ENCODE peak calls at places on chromosomes 11 and 22, in nine cellular contexts. N, E, M, D, C, X, R, A and J are unnamed samples.

GRCh38 chr11:118928870-118929495 is 3.3 kb upstream of the BCL9L start:
- DNase-seq in N (peak; percentile 65), E (no peak), M (no peak), D (peak; percentile 86), C (peak; percentile 64), X (peak; percentile 65), R (no peak), A (peak; percentile 47), J (no peak)

GRCh38 chr11:88420165-88420781 is 82.7 kb upstream of the CTSC start:
- DNase-seq in N (peak; percentile 23), E (peak; percentile 99), M (peak; percentile 41), D (no peak), C (peak; percentile 86), X (peak; percentile 99), R (no peak), A (peak; percentile 96), J (no peak)

GRCh38 chr22:48576333-48577013 is 1251.2 kb downstream of the BRD1 start:
- DNase-seq in N (no peak), E (no peak), M (no peak), D (no peak), C (no peak), X (no peak), R (peak; percentile 72), A (no peak), J (peak; percentile 45)

GRCh38 chr11:3984896-3985295 is 109.7 kb upstream of the RRM1 start:
- DNase-seq in N (no peak), E (no peak), M (no peak), D (no peak), C (peak; percentile 53), X (no peak), R (no peak), A (no peak), J (no peak)

GRCh38 chr11:73717136-73717535 is 43.7 kb downstream of the RAB6A start:
- DNase-seq in N (no peak), E (no peak), M (no peak), D (no peak), C (no peak), X (no peak), R (no peak), A (no peak), J (no peak)

GRCh38 chr11:96267490-96268010 is 75.4 kb downstream of the MAML2 start:
- DNase-seq in N (no peak), E (no peak), M (no peak), D (no peak), C (no peak), X (peak; percentile 26), R (no peak), A (no peak), J (no peak)

GRCh38 chr11:68904458-68904847 is 762 bp downstream of the IGHMBP2 start:
- DNase-seq in N (peak; percentile 39), E (no peak), M (no peak), D (no peak), C (peak; percentile 11), X (peak; percentile 39), R (no peak), A (no peak), J (no peak)

GRCh38 chr22:44185237-44186120 is 4.8 kb downstream of the PARVG start:
- DNase-seq in N (no peak), E (no peak), M (no peak), D (no peak), C (no peak), X (no peak), R (no peak), A (no peak), J (no peak)

GRCh38 chr11:40129276-40129675 is 1330.2 kb downstream of the LRRC4C start:
- DNase-seq in N (no peak), E (no peak), M (no peak), D (no peak), C (no peak), X (peak; percentile 4), R (no peak), A (no peak), J (no peak)

GRCh38 chr11:108818971-108819370 is 154.1 kb downstream of the DDX10 start:
- DNase-seq in N (no peak), E (no peak), M (no peak), D (no peak), C (peak; percentile 35), X (no peak), R (no peak), A (no peak), J (no peak)

GRCh38 chr11:70302086-70302752 is 31.7 kb downstream of the PPFIA1 start:
- DNase-seq in N (no peak), E (no peak), M (no peak), D (no peak), C (no peak), X (no peak), R (no peak), A (no peak), J (no peak)

GRCh38 chr11:133078591-133079179 is 453.6 kb downstream of the OPCML start:
- DNase-seq in N (no peak), E (no peak), M (no peak), D (no peak), C (peak; percentile 43), X (peak; percentile 48), R (peak; percentile 72), A (peak; percentile 37), J (no peak)

GRCh38 chr22:23523746-23524145 is 56.3 kb downstream of the IGLL1 start:
- DNase-seq in N (no peak), E (no peak), M (no peak), D (no peak), C (no peak), X (no peak), R (no peak), A (no peak), J (no peak)

DNA sequence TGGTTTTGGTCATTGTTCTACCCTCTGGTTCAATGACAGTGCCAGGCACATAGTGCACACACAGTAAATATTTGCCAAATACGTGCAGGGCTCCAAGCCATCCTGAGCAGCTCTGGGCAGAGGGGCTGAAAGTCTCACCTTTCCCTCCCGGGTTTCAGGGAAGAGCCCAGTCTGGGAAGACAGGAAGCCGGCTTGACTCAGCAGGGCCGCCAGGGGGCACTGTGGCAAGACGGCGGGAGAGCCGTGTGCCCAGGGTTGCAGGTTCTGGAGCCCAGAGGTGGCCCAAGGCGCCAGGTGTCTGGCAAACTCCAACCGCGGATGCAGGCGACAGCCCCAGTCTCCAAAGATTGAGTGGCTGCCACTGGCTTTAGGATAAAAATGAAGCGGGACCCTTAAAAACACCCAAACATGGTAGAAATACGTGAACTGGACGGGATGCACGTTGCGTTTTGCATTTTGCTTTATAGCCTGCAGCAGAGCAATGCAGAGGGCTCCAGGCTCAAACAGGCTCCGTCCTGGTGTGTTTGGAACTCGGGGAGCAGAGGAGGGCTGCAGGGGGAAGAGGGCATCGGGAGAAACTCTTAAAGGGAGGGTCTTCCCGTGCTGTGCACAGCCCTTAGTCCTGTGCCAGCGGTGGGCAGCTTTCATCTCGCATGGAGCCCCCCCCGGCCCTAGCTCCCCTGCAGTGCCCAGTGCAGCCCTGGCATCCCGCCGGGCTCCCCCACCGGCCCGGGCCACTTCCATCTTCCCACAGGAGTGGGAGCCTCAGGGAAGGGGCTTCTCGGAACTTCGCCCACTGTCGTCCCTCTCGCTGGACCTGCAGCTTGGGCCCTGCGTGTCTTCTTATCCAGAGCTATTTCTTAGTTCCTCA is 10.7 kb downstream of the KRTAP5-5 start:
- DNase-seq in N (no peak), E (no peak), M (no peak), D (no peak), C (peak; percentile 36), X (peak; percentile 48), R (peak; percentile 37), A (peak; percentile 10), J (no peak)
- TF ChIP-seq CTCF in N (peak; percentile 54), E (peak; percentile 89), M (peak; percentile 86), D (no peak), C (peak; percentile 89), X (peak; percentile 75), R (peak; percentile 83), A (peak; percentile 66), J (peak; percentile 83)

DNA sequence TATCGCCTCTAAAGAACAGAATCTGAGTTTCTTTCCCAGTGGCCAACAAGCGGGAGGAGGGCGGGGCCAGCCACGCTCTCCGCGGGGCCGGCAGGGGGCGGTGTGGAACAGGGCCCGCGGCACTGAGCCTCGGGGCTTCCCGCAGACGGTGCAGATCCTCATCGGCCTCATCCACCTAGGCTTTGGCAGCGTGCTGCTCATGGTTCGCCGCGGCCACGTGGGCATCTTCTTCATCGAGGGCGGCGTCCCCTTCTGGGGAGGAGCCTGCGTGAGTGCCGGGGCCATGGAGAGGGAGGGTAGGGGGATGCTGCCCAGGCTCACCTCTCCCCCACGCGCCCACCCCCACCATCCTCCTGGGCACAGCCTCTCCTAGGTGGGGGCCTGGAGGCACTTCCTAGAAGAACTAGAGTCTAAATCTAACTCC is 10.7 kb downstream of the MS4A15 start:
- DNase-seq in N (no peak), E (no peak), M (no peak), D (no peak), C (no peak), X (no peak), R (peak; percentile 17), A (no peak), J (no peak)
- TF ChIP-seq CTCF in N (no peak), E (peak; percentile 26), M (peak; percentile 52), D (no peak), C (peak; percentile 46), X (no peak), R (peak; percentile 55), A (no peak), J (peak; percentile 40)

GRCh38 chr22:22425366-22425765 is 83.2 kb downstream of the ZNF280B start:
- DNase-seq in N (no peak), E (no peak), M (no peak), D (no peak), C (no peak), X (no peak), R (no peak), A (no peak), J (no peak)

GRCh38 chr22:22424956-22425355 is 83.6 kb downstream of the ZNF280B start:
- DNase-seq in N (no peak), E (no peak), M (no peak), D (no peak), C (no peak), X (no peak), R (no peak), A (no peak), J (no peak)

GRCh38 chr22:22427542-22428065 is 80.9 kb downstream of the ZNF280B start:
- DNase-seq in N (no peak), E (no peak), M (no peak), D (no peak), C (no peak), X (no peak), R (no peak), A (no peak), J (no peak)

GRCh38 chr22:22424210-22424800 is 84.2 kb downstream of the ZNF280B start:
- DNase-seq in N (no peak), E (no peak), M (no peak), D (no peak), C (no peak), X (no peak), R (no peak), A (no peak), J (no peak)

GRCh38 chr22:22425783-22426624 is 82.5 kb downstream of the ZNF280B start:
- DNase-seq in N (peak; percentile 56), E (no peak), M (no peak), D (no peak), C (no peak), X (no peak), R (no peak), A (no peak), J (no peak)
- TF ChIP-seq CTCF in N (no peak), E (no peak), M (no peak), D (no peak), C (no peak), X (no peak), R (no peak), A (no peak), J (no peak)

DNA sequence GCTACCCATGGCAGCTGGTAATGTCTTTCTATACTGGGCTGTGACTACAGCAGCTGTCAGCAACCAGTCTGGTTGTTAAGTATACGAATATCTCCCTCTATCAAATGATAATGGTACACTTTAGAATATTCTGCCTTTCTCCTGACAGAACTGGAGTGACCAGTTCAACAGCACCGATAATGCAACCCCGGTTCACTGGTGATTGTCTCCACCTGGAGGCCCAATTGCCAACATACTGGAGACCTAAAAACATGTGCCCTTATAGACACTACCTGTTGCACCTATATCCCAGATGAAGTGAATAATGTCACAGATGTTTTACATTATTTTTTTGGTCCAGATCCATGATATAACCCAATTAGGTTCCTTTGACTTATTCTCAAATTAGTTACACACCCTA is 21.1 kb downstream of the OR5P2 start:
- DNase-seq in N (no peak), E (no peak), M (no peak), D (no peak), C (no peak), X (peak; percentile 33), R (no peak), A (no peak), J (no peak)
- TF ChIP-seq CTCF in N (no peak), E (no peak), M (no peak), D (no peak), C (no peak), X (peak; percentile 8), R (no peak), A (no peak), J (no peak)